ENCODE peak calls at places on chromosomes 5 and 9, in five cellular contexts. A is left ventricle myocardium inferior, S is left lung, D is neuronal stem cell, B is pancreas. N is an unnamed sample. For H3K9me3 and H3K36me3, the result is how much of the 10 kb centered on the place peaks cover.

GRCh38 chr5:31963358-31963757 is 210.8 kb downstream of the GOLPH3 start:
- DNase-seq in A (peak), S (no peak), D (no peak), B (no peak), N (no peak)

GRCh38 chr9:132586830-132587483 is 4.6 kb downstream of the BARHL1 start:
- DNase-seq in A (no peak), S (no peak), D (no peak), B (no peak), N (peak)

GRCh38 chr5:108259306-108259705 is 122.6 kb downstream of the FBXL17 start:
- DNase-seq in A (no peak), S (no peak), D (no peak), B (no peak), N (no peak)

GRCh38 chr5:42005561-42006153 is 80.6 kb downstream of the FBXO4 start:
- DNase-seq in A (no peak), S (no peak), D (no peak), B (no peak), N (no peak)

GRCh38 chr9:100639851-100640250 is 62.0 kb downstream of the CAVIN4 start:
- DNase-seq in A (no peak), S (no peak), D (no peak), B (no peak), N (no peak)

GRCh38 chr9:136954270-136955083 is 2.4 kb downstream of the LCN12 start:
- DNase-seq in A (no peak), S (no peak), D (no peak), B (peak), N (no peak)

GRCh38 chr5:73796164-73797141 is 170.5 kb downstream of the ARHGEF28 start:
- DNase-seq in A (peak), S (peak), D (no peak), B (no peak), N (peak)

GRCh38 chr5:67021522-67022316 is 174.9 kb downstream of the CD180 start:
- DNase-seq in A (no peak), S (no peak), D (no peak), B (no peak), N (peak)

GRCh38 chr9:79143211-79143610 is 428.6 kb upstream of the TLE4 start:
- DNase-seq in A (no peak), S (no peak), D (no peak), B (no peak), N (no peak)

GRCh38 chr5:2030131-2030530 is 147.4 kb upstream of the IRX4 start:
- DNase-seq in A (no peak), S (no peak), D (no peak), B (no peak), N (no peak)

GRCh38 chr9:77170991-77171699 is 6.2 kb upstream of the VPS13A start:
- DNase-seq in A (peak), S (no peak), D (no peak), B (no peak), N (no peak)

GRCh38 chr9:126822873-126823272 is 18.0 kb downstream of the ZBTB43 start:
- DNase-seq in A (no peak), S (no peak), D (no peak), B (no peak), N (no peak)

GRCh38 chr9:126822278-126822677 is 17.4 kb downstream of the ZBTB43 start:
- DNase-seq in A (no peak), S (no peak), D (no peak), B (no peak), N (no peak)

GRCh38 chr9:126818482-126818881 is 13.6 kb downstream of the ZBTB43 start:
- DNase-seq in A (no peak), S (no peak), D (no peak), B (no peak), N (no peak)

DNA sequence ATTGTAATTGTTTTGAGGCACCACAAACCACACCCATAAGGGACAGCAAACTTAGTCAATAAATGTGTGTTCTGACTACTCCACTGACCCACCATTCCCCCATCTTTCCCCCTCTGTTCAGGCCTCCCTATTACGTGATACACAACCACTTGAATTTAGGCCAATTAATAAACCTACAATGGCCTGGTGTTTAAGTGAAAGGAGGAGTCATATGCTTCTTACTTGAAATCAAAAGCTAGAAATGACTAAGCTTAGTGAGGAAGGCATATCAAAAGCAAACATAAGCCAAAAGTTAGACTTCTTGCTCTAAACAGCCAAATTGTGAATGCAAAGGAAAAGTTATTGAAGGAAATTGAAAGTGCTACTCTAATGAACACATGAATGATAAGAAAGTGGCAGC is 14.6 kb downstream of the ZBTB43 start:
- DNase-seq in A (no peak), S (no peak), D (no peak), B (no peak), N (no peak)
- H3K9me3 ChIP-seq in A (under half), S (under half), D (under half), B (under half), N (under half)

DNA sequence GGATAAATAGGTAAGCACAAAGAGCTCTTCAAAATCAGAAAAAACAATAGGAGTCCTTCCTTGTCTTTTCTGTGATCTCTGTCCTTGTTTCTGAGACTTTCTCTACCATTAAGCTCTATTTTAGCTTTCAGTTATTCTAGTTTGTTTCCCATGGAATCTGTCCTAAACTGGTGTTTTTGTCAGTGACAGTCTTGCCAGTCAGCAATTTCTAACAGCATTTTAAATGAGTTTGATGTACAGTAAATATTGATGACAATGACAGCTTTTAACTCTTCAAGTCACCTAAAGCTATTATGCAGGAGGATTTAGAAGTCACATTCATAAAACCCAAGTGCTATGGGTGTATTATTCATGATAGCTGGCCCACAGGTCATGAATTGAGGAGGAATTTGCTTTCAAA is 17.9 kb downstream of the TIGD6 start:
- DNase-seq in A (no peak), S (no peak), D (no peak), B (no peak), N (no peak)
- H3K36me3 ChIP-seq in A (under half), S (under half), D (under half), B (under half), N (under half)

GRCh38 chr9:123324767-123325183 is 31.2 kb upstream of the CRB2 start:
- DNase-seq in A (no peak), S (no peak), D (no peak), B (no peak), N (no peak)
- H3K4me3 ChIP-seq in A (no peak), S (no peak), D (no peak), B (no peak), N (no peak)

GRCh38 chr5:150054569-150054968 is 31.8 kb downstream of the CSF1R start:
- DNase-seq in A (no peak), S (no peak), D (no peak), B (no peak), N (no peak)
- H3K9me3 ChIP-seq in A (under half), S (under half), D (under half), B (under half), N (under half)

DNA sequence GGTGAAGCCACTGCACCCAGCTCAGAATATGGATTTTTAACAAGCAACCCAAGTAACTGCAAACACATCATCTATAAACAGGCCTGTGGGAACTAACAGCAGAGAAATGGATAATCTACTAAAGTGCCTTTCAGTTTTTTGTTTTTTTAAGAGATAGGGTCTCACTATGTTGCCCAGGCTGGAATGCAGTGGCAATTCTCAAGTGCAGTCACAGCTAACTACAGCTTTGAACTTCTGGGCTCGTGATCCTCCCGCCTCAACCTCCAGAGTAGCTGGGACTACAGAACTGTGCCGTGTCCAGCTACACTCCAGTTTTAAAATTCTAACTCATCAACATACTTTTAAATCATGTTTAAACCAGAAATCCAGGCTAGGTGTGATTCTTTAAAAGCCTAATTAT is 11.9 kb downstream of the TUT7 start:
- DNase-seq in A (no peak), S (no peak), D (no peak), B (no peak), N (no peak)
- H3K36me3 ChIP-seq in A (half or more), S (under half), D (under half), B (under half), N (half or more)

DNA sequence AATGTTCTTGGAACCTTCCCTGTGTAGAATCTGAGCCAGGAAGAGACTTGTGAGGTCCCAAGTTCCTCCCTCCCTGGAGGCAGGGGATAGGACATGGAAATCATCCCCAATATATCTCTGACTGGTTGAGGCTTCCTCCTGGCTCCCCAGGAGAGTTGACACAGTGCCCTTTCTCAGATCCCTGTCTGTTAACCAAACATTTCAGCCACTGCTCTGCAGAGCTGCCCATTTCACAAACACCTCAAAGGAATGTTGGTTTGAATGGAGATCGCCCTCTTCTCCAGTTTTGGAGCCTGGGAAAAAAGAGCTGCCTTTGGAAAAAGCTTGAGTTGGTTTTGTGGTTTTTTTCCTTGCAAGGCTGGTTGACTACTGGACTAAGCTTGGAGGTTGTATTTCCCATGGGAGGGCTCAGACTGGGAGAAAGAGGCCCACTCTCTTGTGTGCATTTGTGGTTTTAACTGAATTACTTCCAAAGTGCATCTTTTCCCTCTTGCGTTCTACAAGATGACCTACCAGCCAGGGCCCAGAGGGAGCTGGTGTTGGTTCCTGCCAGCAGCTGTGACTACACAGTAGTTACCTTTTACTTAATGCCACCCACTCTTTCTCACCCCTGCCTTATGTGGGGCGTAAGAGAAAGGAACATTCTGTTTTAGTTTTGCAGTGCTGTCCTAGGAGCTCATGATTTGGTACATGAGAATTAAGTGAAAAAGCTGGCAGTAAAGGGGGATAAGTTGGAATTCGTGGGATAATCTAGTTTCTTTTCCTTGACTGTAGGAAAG is 45.2 kb downstream of the RCL1 start:
- DNase-seq in A (no peak), S (no peak), D (no peak), B (no peak), N (peak)
- H3K4me3 ChIP-seq in A (no peak), S (no peak), D (no peak), B (no peak), N (no peak)